ENCODE peak calls at places on chromosomes 5 and 9, in six cellular contexts. Z is HFF-Myc; Y is heart left ventricle; O is GM12865; L is CD4-positive, alpha-beta T cell; M is SK-N-SH. U is an unnamed sample.

GRCh38 chr5:40681351-40682311 is 1.9 kb downstream of the PTGER4 start:
- DNase-seq in Y (peak), Z (no peak), M (peak), L (no peak), O (peak), U (peak)

GRCh38 chr9:17068671-17069070 is 66.2 kb upstream of the CNTLN start:
- DNase-seq in M (no peak), O (no peak), Z (no peak), Y (no peak), L (no peak), U (no peak)

GRCh38 chr5:152288917-152289595 is 116.0 kb downstream of the NMUR2 start:
- DNase-seq in M (no peak), L (no peak), O (no peak), Z (no peak), Y (no peak), U (no peak)

GRCh38 chr9:112532427-112532826 is 45.8 kb downstream of the KIAA1958 start:
- DNase-seq in Y (peak), L (no peak), Z (no peak), M (no peak), O (no peak), U (no peak)

GRCh38 chr5:1921711-1922110 is 39.0 kb upstream of the IRX4 start:
- DNase-seq in Y (no peak), M (no peak), L (no peak), Z (no peak), O (no peak), U (no peak)

GRCh38 chr5:2220741-2221140 is 338.0 kb upstream of the IRX4 start:
- DNase-seq in Z (no peak), M (no peak), L (no peak), O (no peak), Y (no peak), U (no peak)

GRCh38 chr9:130500340-130500771 is 55.6 kb downstream of the ASS1 start:
- DNase-seq in Y (no peak), Z (no peak), O (no peak), M (peak), L (no peak), U (no peak)

GRCh38 chr5:33939863-33940262 is 3.7 kb downstream of the RXFP3 start:
- DNase-seq in L (no peak), Y (no peak), Z (no peak), M (no peak), O (no peak), U (no peak)

GRCh38 chr9:134348404-134349155 is 22.3 kb downstream of the RXRA start:
- DNase-seq in O (no peak), Y (no peak), L (no peak), M (no peak), Z (no peak), U (no peak)

GRCh38 chr5:153352685-153353219 is 137.7 kb upstream of the GRIA1 start:
- DNase-seq in Z (no peak), Y (no peak), M (no peak), L (no peak), O (peak), U (no peak)

GRCh38 chr9:94881454-94881853 is 155.0 kb downstream of the AOPEP start:
- DNase-seq in Z (no peak), Y (no peak), O (no peak), M (no peak), L (no peak), U (no peak)

GRCh38 chr9:82367929-82368328 is 379.4 kb downstream of the SPATA31D1 start:
- DNase-seq in M (no peak), O (no peak), L (no peak), Z (no peak), Y (no peak), U (no peak)

GRCh38 chr9:2403701-2404100 is 217.9 kb upstream of the VLDLR start:
- DNase-seq in O (no peak), Y (no peak), M (no peak), Z (no peak), L (no peak), U (no peak)

GRCh38 chr5:32172908-32173393 is 1.2 kb downstream of the GOLPH3 start:
- DNase-seq in L (no peak), O (no peak), M (no peak), Z (no peak), Y (no peak), U (no peak)

GRCh38 chr5:127351418-127351817 is 60.8 kb downstream of the MEGF10 start:
- DNase-seq in O (no peak), Z (no peak), Y (no peak), M (no peak), L (no peak), U (no peak)

GRCh38 chr5:109692852-109693251 is 3.1 kb downstream of the MAN2A1 start:
- DNase-seq in M (no peak), O (peak), Y (no peak), Z (no peak), L (no peak), U (no peak)

GRCh38 chr9:20477940-20478620 is 144.2 kb downstream of the MLLT3 start:
- DNase-seq in L (no peak), O (peak), Y (no peak), M (no peak), Z (no peak), U (no peak)

GRCh38 chr5:81121273-81121672 is 111.8 kb upstream of the CKMT2 start:
- DNase-seq in L (no peak), O (no peak), Y (no peak), Z (no peak), M (no peak), U (no peak)

GRCh38 chr5:134224905-134225779 is 731 bp downstream of the PPP2CA start:
- DNase-seq in O (peak), Y (peak), L (peak), M (peak), Z (no peak), U (peak)

GRCh38 chr5:64451551-64451950 is 54.3 kb upstream of the RGS7BP start:
- DNase-seq in M (no peak), Y (no peak), Z (no peak), O (no peak), L (no peak), U (no peak)

GRCh38 chr9:130930804-130931349 is 8.2 kb downstream of the FIBCD1 start:
- DNase-seq in O (no peak), M (no peak), Z (no peak), Y (no peak), L (no peak), U (no peak)

GRCh38 chr5:180636403-180637075 is 12.9 kb downstream of the FLT4 start:
- DNase-seq in Z (no peak), Y (no peak), O (no peak), M (no peak), L (no peak), U (peak)

GRCh38 chr9:84294551-84294950 is 46.0 kb downstream of the SLC28A3 start:
- DNase-seq in L (no peak), O (peak), Z (no peak), M (no peak), Y (no peak), U (no peak)

DNA sequence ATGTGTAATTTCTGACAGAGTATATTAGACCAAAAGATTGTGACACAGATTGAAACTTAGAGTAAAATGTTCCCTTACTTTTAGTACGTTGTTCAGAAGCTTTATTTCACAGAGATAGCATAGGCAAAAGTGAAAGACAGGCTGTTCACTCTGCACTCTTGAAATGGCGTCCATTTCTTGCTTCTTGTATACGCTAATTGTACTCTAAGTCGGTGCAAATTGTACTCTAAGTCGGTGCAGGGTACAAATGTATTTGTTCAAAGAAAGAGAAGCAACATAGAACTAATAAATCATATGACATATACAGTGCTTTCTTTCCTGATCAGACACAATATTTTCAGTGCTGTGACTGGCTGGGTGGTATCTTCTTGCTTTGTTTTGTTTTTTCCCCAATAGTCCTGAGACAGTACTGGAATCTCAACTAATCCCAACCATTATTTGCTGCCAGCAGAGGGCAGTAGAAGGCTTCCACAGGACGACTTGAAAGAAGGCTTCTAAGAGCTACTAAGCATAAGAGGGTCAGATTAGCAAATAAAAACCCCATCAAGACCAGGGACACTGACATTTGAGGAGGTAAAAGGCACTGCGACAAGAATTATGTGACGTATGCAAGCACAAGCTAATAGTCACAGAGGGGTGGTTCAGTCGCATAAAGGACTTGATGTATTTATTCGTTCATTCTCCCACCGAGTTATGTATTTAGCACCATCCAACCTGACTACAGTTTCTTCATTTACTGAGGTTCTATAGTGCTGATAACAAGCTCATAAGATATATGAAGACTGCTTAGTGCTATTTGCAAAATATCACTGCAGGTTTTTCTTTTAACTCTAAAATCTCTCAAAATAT is 831.8 kb downstream of the TAF11L14 start:
- DNase-seq in L (no peak), Z (no peak), M (peak), O (peak), Y (no peak), U (peak)
- TF ChIP-seq CTCF in L (peak), Z (peak), M (peak), O (peak), Y (peak), U (peak)

GRCh38 chr9:5714501-5715401 is 85.8 kb downstream of the RIC1 start:
- DNase-seq in L (no peak), M (no peak), O (peak), Z (no peak), Y (no peak), U (no peak)
- TF ChIP-seq CTCF in L (peak), M (peak), O (peak), Z (peak), Y (no peak), U (peak)

DNA sequence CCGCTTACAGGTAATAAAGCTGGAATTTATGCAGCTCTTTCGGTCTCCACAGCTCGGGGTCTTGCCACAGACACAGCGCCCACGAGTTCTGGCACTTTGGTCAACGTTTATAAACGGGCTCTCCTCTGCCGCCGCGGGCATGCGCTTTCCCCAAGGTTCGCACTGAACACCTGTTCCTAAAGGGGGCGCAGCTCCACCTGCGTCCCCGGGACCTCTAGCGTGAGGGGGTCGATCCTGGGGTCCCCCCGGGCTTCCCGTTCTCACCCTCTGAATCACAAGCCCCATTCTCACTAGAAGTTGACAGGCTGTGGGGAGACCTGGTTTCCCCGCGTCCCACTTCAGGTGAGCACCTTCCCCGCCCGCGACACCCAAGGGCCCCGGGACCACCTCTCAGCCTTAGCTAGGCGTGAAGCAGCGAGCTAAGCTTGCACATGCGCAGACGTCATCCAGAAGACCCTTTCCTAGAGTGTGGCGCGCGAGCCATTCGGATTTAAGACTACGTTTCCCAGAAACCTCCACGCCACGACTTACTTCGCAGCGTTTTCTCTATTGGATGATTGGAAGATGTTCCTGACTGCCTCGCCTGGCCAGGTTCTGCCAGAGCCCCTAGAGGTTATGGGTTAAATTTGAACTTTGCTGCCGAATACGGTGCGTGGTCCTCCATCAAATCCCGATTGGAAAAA is 21.3 kb upstream of the ZNF782 start:
- DNase-seq in Z (no peak), M (peak), Y (peak), O (peak), L (no peak), U (peak)
- TF ChIP-seq CTCF in Z (no peak), M (peak), Y (no peak), O (peak), L (no peak), U (no peak)

DNA sequence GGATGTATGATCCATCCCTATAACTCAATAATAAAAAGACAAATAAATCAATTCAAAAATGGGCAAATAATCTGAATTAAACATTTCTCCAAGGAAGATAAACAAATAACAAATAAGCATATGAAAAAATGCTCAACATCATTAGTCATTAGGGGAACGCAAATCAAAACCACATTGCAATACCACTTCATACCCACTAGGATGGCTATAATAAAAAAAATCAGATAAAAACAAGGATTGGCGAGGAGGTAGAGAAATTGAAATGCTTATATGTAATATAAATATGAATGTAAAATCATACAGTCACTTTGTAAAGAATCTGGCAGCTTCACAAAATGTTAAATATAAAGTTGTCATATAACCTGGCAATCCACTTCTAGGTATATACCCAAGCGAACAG is 52.3 kb upstream of the TBCA start:
- DNase-seq in L (no peak), O (no peak), M (no peak), Z (no peak), Y (no peak), U (no peak)
- TF ChIP-seq CTCF in L (no peak), O (peak), M (peak), Z (no peak), Y (peak), U (peak)

DNA sequence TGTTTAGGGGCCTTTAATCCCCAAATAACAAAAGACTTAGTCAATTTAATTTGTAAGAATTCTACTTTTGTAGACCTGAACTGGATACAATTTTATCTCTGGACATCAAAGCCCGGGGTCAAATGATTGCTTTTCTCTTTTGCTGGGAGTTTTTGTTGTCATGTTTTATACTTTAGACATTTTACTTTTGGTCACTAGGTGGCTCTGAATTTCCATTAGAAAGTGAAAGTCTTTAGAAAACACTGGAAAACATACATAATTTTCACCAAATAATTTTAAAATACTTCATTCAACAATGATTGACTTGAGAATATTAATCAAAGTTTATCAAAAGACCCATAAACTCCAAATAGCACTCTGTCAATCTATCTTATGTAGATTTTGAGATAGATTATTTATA is 2.8 kb upstream of the PCA3 start:
- DNase-seq in L (no peak), Y (no peak), O (no peak), M (no peak), Z (no peak), U (no peak)
- TF ChIP-seq CTCF in L (no peak), Y (no peak), O (no peak), M (peak), Z (peak), U (peak)

DNA sequence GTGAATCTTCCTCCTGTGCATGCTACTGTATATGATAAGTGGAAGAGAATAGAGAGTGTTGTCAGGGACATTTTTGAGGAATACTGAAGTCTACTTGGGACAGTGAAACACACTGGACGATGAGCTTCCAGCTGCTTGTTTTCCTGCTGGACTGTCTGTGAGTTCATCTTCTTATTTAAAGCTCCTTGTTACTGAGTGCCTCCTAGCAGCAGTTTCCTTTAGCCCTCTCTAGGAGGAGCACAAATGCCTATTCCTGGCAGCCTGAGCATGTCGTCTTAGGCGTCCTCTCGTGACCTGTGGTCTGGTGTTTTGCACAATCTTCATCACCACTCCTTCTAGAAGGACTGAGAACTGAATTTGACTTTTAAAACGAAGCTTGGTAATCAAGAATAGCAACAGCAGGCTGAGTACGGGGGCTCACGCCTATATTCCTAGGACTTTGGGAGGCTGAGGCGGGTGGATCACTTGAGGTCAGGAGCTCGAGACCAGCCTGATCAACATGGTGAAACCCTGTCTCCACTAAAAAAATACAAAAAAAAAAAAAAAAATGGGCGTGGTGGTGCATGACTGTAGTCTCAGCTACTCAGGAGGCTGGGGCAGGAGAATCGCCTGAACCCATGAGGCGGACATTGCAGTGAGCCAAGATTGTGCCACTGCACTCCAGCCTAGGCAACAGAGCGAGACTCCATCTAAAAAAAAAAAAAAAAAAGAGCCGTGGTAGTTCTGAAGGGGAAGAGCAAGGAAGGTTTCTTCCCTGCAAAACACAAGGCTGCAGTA is 44.0 kb downstream of the ANKRD33B start:
- DNase-seq in Y (peak), L (no peak), O (peak), M (no peak), Z (no peak), U (no peak)
- TF ChIP-seq CTCF in Y (no peak), L (no peak), O (no peak), M (no peak), Z (no peak), U (no peak)

GRCh38 chr5:7415948-7416535 is 20.1 kb downstream of the ADCY2 start:
- DNase-seq in O (no peak), Y (no peak), L (no peak), Z (no peak), M (no peak), U (no peak)
- TF ChIP-seq CTCF in O (no peak), Y (no peak), L (no peak), Z (no peak), M (no peak), U (no peak)

U was measured in mesothelial cell of epicardium.